ENCODE peak calls at places on chromosomes 7 and 10, in four cellular contexts. One of them, this sample, is unnamed.

GRCh38 chr10:121579656-121580055 is 18.6 kb downstream of the FGFR2 start:
- ATAC-seq in heart right ventricle: no peak
- ATAC-seq in pancreas: no peak
- ATAC-seq in mucosa of descending colon: no peak
- ATAC-seq in this sample: no peak

GRCh38 chr10:31836569-31837406 is 91.8 kb downstream of the ARHGAP12 start:
- ATAC-seq in mucosa of descending colon: peak; percentile 55
- ATAC-seq in heart right ventricle: no peak
- ATAC-seq in pancreas: peak; percentile 66
- ATAC-seq in this sample: no peak

GRCh38 chr7:47190462-47190861 is 391.4 kb downstream of the TNS3 start:
- ATAC-seq in heart right ventricle: peak; percentile 36
- ATAC-seq in mucosa of descending colon: no peak
- ATAC-seq in pancreas: no peak
- ATAC-seq in this sample: no peak

GRCh38 chr7:12139421-12139820 is 71.7 kb upstream of the TMEM106B start:
- ATAC-seq in pancreas: no peak
- ATAC-seq in heart right ventricle: no peak
- ATAC-seq in mucosa of descending colon: no peak
- ATAC-seq in this sample: no peak

GRCh38 chr10:17126327-17126726 is 3.3 kb downstream of the CUBN start:
- ATAC-seq in heart right ventricle: no peak
- ATAC-seq in mucosa of descending colon: no peak
- ATAC-seq in pancreas: no peak
- ATAC-seq in this sample: no peak

GRCh38 chr7:127907638-127908040 is 123.6 kb downstream of the LRRC4 start:
- ATAC-seq in heart right ventricle: no peak
- ATAC-seq in pancreas: peak; percentile 40
- ATAC-seq in mucosa of descending colon: peak; percentile 89
- ATAC-seq in this sample: no peak

GRCh38 chr7:112452102-112452888 is 2.0 kb downstream of the IFRD1 start:
- ATAC-seq in mucosa of descending colon: no peak
- ATAC-seq in pancreas: no peak
- ATAC-seq in heart right ventricle: peak; percentile 15
- ATAC-seq in this sample: peak; percentile 2

GRCh38 chr7:132878228-132878919 is 203.5 kb downstream of the CHCHD3 start:
- ATAC-seq in mucosa of descending colon: peak; percentile 91
- ATAC-seq in heart right ventricle: no peak
- ATAC-seq in pancreas: no peak
- ATAC-seq in this sample: no peak

GRCh38 chr10:14889318-14889717 is 10.7 kb downstream of the SUV39H2 start:
- ATAC-seq in pancreas: no peak
- ATAC-seq in heart right ventricle: no peak
- ATAC-seq in mucosa of descending colon: no peak
- ATAC-seq in this sample: no peak

GRCh38 chr10:96960872-96961271 is 128.8 kb downstream of the LCOR start:
- ATAC-seq in mucosa of descending colon: no peak
- ATAC-seq in pancreas: no peak
- ATAC-seq in heart right ventricle: no peak
- ATAC-seq in this sample: no peak

GRCh38 chr7:22255342-22255741 is 101.6 kb downstream of the RAPGEF5 start:
- ATAC-seq in heart right ventricle: no peak
- ATAC-seq in mucosa of descending colon: peak; percentile 34
- ATAC-seq in pancreas: peak; percentile 39
- ATAC-seq in this sample: no peak

GRCh38 chr10:33335550-33335799 is 1.0 kb upstream of the NRP1 start:
- ATAC-seq in mucosa of descending colon: peak; percentile 34
- ATAC-seq in pancreas: peak; percentile 19
- ATAC-seq in heart right ventricle: no peak
- ATAC-seq in this sample: no peak

GRCh38 chr7:106779877-106780276 is 85.2 kb upstream of the PIK3CG start:
- ATAC-seq in mucosa of descending colon: peak; percentile 99
- ATAC-seq in heart right ventricle: no peak
- ATAC-seq in pancreas: peak; percentile 94
- ATAC-seq in this sample: no peak

GRCh38 chr10:44716470-44716869 is 194.7 kb upstream of the TMEM72 start:
- ATAC-seq in mucosa of descending colon: no peak
- ATAC-seq in pancreas: no peak
- ATAC-seq in heart right ventricle: no peak
- ATAC-seq in this sample: no peak

GRCh38 chr7:135748770-135749169 is at the start of gene FAM180A:
- ATAC-seq in pancreas: no peak
- ATAC-seq in heart right ventricle: peak; percentile 79
- ATAC-seq in mucosa of descending colon: peak; percentile 43
- ATAC-seq in this sample: peak; percentile 77

GRCh38 chr10:36676321-36677169 is 448.9 kb upstream of the ANKRD30A start:
- ATAC-seq in mucosa of descending colon: no peak
- ATAC-seq in heart right ventricle: no peak
- ATAC-seq in pancreas: no peak
- ATAC-seq in this sample: no peak

GRCh38 chr10:6009159-6009558 is 31.8 kb upstream of the IL15RA start:
- ATAC-seq in mucosa of descending colon: no peak
- ATAC-seq in pancreas: no peak
- ATAC-seq in heart right ventricle: peak; percentile 52
- ATAC-seq in this sample: peak; percentile 83

GRCh38 chr10:16586358-16587138 is 64.9 kb upstream of the C1QL3 start:
- ATAC-seq in pancreas: no peak
- ATAC-seq in heart right ventricle: no peak
- ATAC-seq in mucosa of descending colon: no peak
- ATAC-seq in this sample: no peak

GRCh38 chr7:1532456-1533254 is 2.2 kb downstream of the MAFK start:
- ATAC-seq in heart right ventricle: peak; percentile 43
- ATAC-seq in pancreas: peak; percentile 61
- ATAC-seq in mucosa of descending colon: peak; percentile 78
- ATAC-seq in this sample: peak; percentile 54

GRCh38 chr7:1531979-1532455 is 1.5 kb downstream of the MAFK start:
- ATAC-seq in heart right ventricle: no peak
- ATAC-seq in mucosa of descending colon: peak; percentile 2
- ATAC-seq in pancreas: no peak
- ATAC-seq in this sample: no peak

GRCh38 chr7:1531263-1531978 is 919 bp downstream of the MAFK start:
- ATAC-seq in heart right ventricle: peak; percentile 7
- ATAC-seq in pancreas: peak; percentile 11
- ATAC-seq in mucosa of descending colon: peak; percentile 7
- ATAC-seq in this sample: peak; percentile 5

GRCh38 chr7:1530946-1531262 is 402 bp downstream of the MAFK start:
- ATAC-seq in pancreas: no peak
- ATAC-seq in mucosa of descending colon: no peak
- ATAC-seq in heart right ventricle: no peak
- ATAC-seq in this sample: no peak

GRCh38 chr7:1529383-1530116 is 952 bp upstream of the MAFK start:
- ATAC-seq in heart right ventricle: no peak
- ATAC-seq in pancreas: no peak
- ATAC-seq in mucosa of descending colon: no peak
- ATAC-seq in this sample: no peak
- H3K4me3 ChIP-seq in heart right ventricle: no peak overlapping the region
- H3K4me3 ChIP-seq in pancreas: no peak overlapping the region
- H3K4me3 ChIP-seq in mucosa of descending colon: no peak overlapping the region
- H3K4me3 ChIP-seq in this sample: no peak overlapping the region

DNA sequence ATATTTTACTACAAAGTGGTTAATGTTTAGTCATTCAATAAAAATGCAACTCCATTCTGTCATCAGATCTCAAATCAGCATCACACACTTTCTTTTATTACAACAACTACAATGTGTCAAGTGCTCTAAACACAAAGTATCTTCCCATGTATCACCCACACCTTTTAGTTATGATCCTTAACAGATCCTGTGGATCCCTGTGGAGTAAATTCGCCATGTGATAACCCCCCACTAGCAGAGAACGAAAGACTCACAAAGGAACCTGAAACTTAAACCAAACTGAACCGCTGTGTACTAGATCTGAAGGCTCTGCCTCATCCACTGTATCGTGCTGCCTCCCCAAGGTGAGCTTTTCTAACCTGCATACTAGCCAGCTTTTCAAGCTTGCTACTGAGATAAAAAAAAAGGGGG is 1.8 kb downstream of the DPY19L1 start:
- ATAC-seq in heart right ventricle: peak; percentile 43
- ATAC-seq in pancreas: no peak
- ATAC-seq in mucosa of descending colon: no peak
- ATAC-seq in this sample: no peak
- H3K4me3 ChIP-seq in heart right ventricle: no peak overlapping the region
- H3K4me3 ChIP-seq in pancreas: no peak overlapping the region
- H3K4me3 ChIP-seq in mucosa of descending colon: no peak overlapping the region
- H3K4me3 ChIP-seq in this sample: peak overlapping the region; percentile 71

DNA sequence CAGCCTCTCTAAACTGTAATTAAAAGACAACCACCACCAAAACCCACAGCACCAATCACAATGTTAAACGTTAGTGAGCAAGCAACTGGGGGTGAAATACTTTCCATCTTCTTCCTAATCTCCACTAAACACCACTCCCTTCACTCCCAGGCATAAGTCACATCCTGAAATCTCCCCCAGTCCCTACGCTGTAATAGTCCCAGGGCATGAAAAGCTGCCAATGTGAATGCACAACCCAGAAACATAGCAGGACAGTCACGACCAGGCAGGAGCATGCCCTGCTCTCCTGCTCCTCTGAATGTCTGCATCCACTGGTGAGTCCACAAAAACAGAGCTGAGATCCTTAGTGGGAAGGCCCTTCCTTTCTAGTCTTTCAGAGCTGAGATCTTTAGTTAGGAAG is 288.9 kb downstream of the PARD3 start:
- ATAC-seq in heart right ventricle: peak; percentile 48
- ATAC-seq in pancreas: no peak
- ATAC-seq in mucosa of descending colon: no peak
- ATAC-seq in this sample: no peak
- H3K4me3 ChIP-seq in heart right ventricle: no peak overlapping the region
- H3K4me3 ChIP-seq in pancreas: no peak overlapping the region
- H3K4me3 ChIP-seq in mucosa of descending colon: no peak overlapping the region
- H3K4me3 ChIP-seq in this sample: no peak overlapping the region

GRCh38 chr7:28177836-28178235 is 2.8 kb downstream of the JAZF1 start:
- ATAC-seq in pancreas: no peak
- ATAC-seq in heart right ventricle: no peak
- ATAC-seq in mucosa of descending colon: no peak
- ATAC-seq in this sample: no peak

GRCh38 chr7:28179081-28180030 is 1.2 kb downstream of the JAZF1 start:
- ATAC-seq in pancreas: peak; percentile 74
- ATAC-seq in mucosa of descending colon: peak; percentile 92
- ATAC-seq in heart right ventricle: peak; percentile 73
- ATAC-seq in this sample: peak; percentile 84

GRCh38 chr7:28180031-28180363 is 598 bp downstream of the JAZF1 start:
- ATAC-seq in mucosa of descending colon: no peak
- ATAC-seq in pancreas: no peak
- ATAC-seq in heart right ventricle: no peak
- ATAC-seq in this sample: no peak

GRCh38 chr7:28176645-28177044 is 4.0 kb downstream of the JAZF1 start:
- ATAC-seq in heart right ventricle: no peak
- ATAC-seq in mucosa of descending colon: no peak
- ATAC-seq in pancreas: no peak
- ATAC-seq in this sample: no peak

DNA sequence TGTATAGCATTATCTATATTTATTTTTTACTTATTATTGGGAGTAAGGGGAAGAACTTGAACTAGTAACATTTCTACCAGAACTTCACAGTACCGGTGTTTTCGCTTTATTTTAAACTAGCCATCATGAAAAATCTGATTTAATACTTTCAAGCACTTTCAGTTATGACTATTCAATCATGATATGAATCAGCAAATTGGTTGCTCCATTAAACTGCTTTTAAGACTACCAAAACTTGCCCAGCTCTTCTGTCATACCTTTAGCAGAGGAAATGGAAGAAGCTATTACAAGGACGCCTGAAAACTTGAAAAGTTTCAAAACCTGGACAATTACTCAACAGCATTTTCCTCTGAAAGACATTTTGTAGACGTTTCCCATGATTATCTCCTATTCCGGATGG is 2.1 kb downstream of the JAZF1 start:
- ATAC-seq in pancreas: no peak
- ATAC-seq in mucosa of descending colon: no peak
- ATAC-seq in heart right ventricle: no peak
- ATAC-seq in this sample: no peak
- H3K4me3 ChIP-seq in pancreas: peak overlapping the region; percentile 67
- H3K4me3 ChIP-seq in mucosa of descending colon: no peak overlapping the region
- H3K4me3 ChIP-seq in heart right ventricle: no peak overlapping the region
- H3K4me3 ChIP-seq in this sample: peak overlapping the region; percentile 79

DNA sequence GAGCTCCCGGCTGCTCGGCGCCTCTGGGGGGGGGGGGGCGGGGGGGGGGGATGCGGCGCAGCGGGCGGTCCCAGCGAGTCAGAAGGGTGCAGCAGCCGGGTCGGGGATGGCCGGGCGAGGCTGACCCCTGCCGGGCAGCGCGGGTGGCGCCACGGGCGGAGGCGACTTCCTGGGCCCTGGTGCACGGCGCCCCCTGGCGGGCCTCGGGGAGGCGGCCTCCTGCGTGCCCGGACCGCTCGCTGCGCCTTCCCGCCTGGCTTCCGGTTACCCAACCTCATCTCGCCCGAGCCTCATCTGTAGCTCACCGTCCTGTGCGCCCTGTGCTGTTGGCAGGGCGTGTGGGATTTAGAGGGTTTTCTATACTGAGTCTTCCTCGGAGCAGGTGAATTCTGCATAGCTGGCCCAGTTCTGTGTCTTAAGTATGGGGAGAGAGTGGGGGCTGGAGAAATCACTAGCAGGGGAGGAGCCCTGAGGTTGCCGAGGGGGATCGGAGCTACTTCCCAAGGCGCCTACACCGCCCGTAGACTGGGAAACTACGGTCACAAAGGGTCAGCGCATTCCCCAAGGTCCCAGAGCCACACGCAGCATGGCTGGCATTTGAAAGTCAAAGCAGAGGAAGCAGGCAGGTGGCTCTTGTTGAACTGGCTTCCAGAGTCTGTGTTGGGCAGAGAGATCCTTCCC is 28.3 kb upstream of the WDFY4 start:
- ATAC-seq in mucosa of descending colon: peak; percentile 97
- ATAC-seq in pancreas: peak; percentile 93
- ATAC-seq in heart right ventricle: peak; percentile 87
- ATAC-seq in this sample: peak; percentile 94
- H3K4me3 ChIP-seq in mucosa of descending colon: no peak overlapping the region
- H3K4me3 ChIP-seq in pancreas: peak overlapping the region; percentile 44
- H3K4me3 ChIP-seq in heart right ventricle: peak overlapping the region; percentile 51
- H3K4me3 ChIP-seq in this sample: peak overlapping the region; percentile 35

GRCh38 chr7:63931057-63931600 is 67.5 kb upstream of the ZNF722 start:
- ATAC-seq in mucosa of descending colon: no peak
- ATAC-seq in heart right ventricle: no peak
- ATAC-seq in pancreas: no peak
- ATAC-seq in this sample: no peak

GRCh38 chr7:63927261-63927660 is 71.4 kb upstream of the ZNF722 start:
- ATAC-seq in heart right ventricle: no peak
- ATAC-seq in mucosa of descending colon: no peak
- ATAC-seq in pancreas: no peak
- ATAC-seq in this sample: no peak

GRCh38 chr7:63925262-63925625 is 73.4 kb upstream of the ZNF722 start:
- ATAC-seq in heart right ventricle: no peak
- ATAC-seq in pancreas: peak; percentile 6
- ATAC-seq in mucosa of descending colon: no peak
- ATAC-seq in this sample: no peak

GRCh38 chr7:63925626-63926460 is 72.8 kb upstream of the ZNF722 start:
- ATAC-seq in mucosa of descending colon: peak; percentile 98
- ATAC-seq in heart right ventricle: peak; percentile 98
- ATAC-seq in pancreas: peak; percentile 97
- ATAC-seq in this sample: peak; percentile 92
- H3K4me3 ChIP-seq in mucosa of descending colon: peak overlapping the region; percentile 29
- H3K4me3 ChIP-seq in heart right ventricle: peak overlapping the region; percentile 58
- H3K4me3 ChIP-seq in pancreas: peak overlapping the region; percentile 65
- H3K4me3 ChIP-seq in this sample: peak overlapping the region; percentile 66

GRCh38 chr10:110868981-110869380 is 2.7 kb upstream of the PDCD4 start:
- ATAC-seq in pancreas: no peak
- ATAC-seq in heart right ventricle: no peak
- ATAC-seq in mucosa of descending colon: no peak
- ATAC-seq in this sample: no peak
- H3K4me3 ChIP-seq in pancreas: no peak overlapping the region
- H3K4me3 ChIP-seq in heart right ventricle: no peak overlapping the region
- H3K4me3 ChIP-seq in mucosa of descending colon: no peak overlapping the region
- H3K4me3 ChIP-seq in this sample: no peak overlapping the region

GRCh38 chr7:6392712-6393666 is 54.8 kb downstream of the DAGLB start:
- ATAC-seq in heart right ventricle: peak; percentile 83
- ATAC-seq in mucosa of descending colon: peak; percentile 95
- ATAC-seq in pancreas: peak; percentile 68
- ATAC-seq in this sample: peak; percentile 83
- H3K4me3 ChIP-seq in heart right ventricle: no peak overlapping the region
- H3K4me3 ChIP-seq in mucosa of descending colon: no peak overlapping the region
- H3K4me3 ChIP-seq in pancreas: no peak overlapping the region
- H3K4me3 ChIP-seq in this sample: no peak overlapping the region